ENCODE peak calls at places on chromosomes 16 and 17, in ten cellular contexts. R is chondrocyte, S is body of pancreas, J is HL-60, M is progenitor cell of endocrine pancreas, X is H1, P is stomach, A is AG04450, F is lower leg skin, T is K562. G is an unnamed sample.

GRCh38 chr16:22623351-22623781 is 112.7 kb downstream of the NPIPB5 start:
- DNase-seq in R (no peak), S (no peak), J (no peak), M (no peak), X (no peak), P (no peak), A (no peak), F (no peak), T (no peak), G (no peak)

GRCh38 chr17:34886831-34887230 is 74.4 kb downstream of the CCT6B start:
- DNase-seq in R (no peak), S (no peak), J (no peak), M (no peak), X (no peak), P (no peak), A (no peak), F (no peak), T (no peak), G (no peak)

GRCh38 chr17:68344701-68345136 is 53.4 kb downstream of the ARSG start:
- DNase-seq in R (no peak), S (no peak), J (no peak), M (no peak), X (no peak), P (peak), A (no peak), F (no peak), T (no peak), G (no peak)

GRCh38 chr17:81471804-81472456 is 40.7 kb downstream of the ACTG1 start:
- DNase-seq in R (no peak), S (peak), J (no peak), M (no peak), X (no peak), P (no peak), A (no peak), F (peak), T (peak), G (no peak)

GRCh38 chr17:82936768-82937171 is 96.9 kb upstream of the ZNF750 start:
- DNase-seq in R (peak), S (no peak), J (no peak), M (no peak), X (no peak), P (peak), A (no peak), F (no peak), T (no peak), G (no peak)

GRCh38 chr17:74417178-74418045 is 14.5 kb upstream of the GPRC5C start:
- DNase-seq in R (no peak), S (peak), J (no peak), M (no peak), X (no peak), P (peak), A (no peak), F (no peak), T (no peak), G (no peak)

GRCh38 chr17:28985950-28986713 is 19.7 kb downstream of the SEZ6 start:
- DNase-seq in R (no peak), S (no peak), J (no peak), M (no peak), X (peak), P (no peak), A (no peak), F (no peak), T (peak), G (no peak)

GRCh38 chr16:55656695-55657092 is 906 bp downstream of the SLC6A2 start:
- DNase-seq in R (no peak), S (no peak), J (no peak), M (no peak), X (peak), P (no peak), A (no peak), F (no peak), T (no peak), G (no peak)

GRCh38 chr17:75271233-75271954 is 363 bp upstream of the MIF4GD start:
- DNase-seq in R (no peak), S (peak), J (peak), M (peak), X (no peak), P (peak), A (no peak), F (peak), T (peak), G (peak)

GRCh38 chr17:74011963-74012362 is 191.5 kb upstream of the RPL38 start:
- DNase-seq in R (peak), S (peak), J (peak), M (no peak), X (no peak), P (no peak), A (no peak), F (no peak), T (no peak), G (no peak)

GRCh38 chr17:58279736-58280479 is 827 bp downstream of the MPO start:
- DNase-seq in R (no peak), S (no peak), J (no peak), M (no peak), X (no peak), P (no peak), A (no peak), F (no peak), T (peak), G (no peak)

GRCh38 chr17:14547556-14547955 is 246.7 kb downstream of the HS3ST3B1 start:
- DNase-seq in R (no peak), S (no peak), J (no peak), M (no peak), X (no peak), P (no peak), A (no peak), F (no peak), T (no peak), G (no peak)

GRCh38 chr16:3008749-3009088 is 4.0 kb upstream of the CLDN9 start:
- DNase-seq in R (no peak), S (no peak), J (no peak), M (no peak), X (no peak), P (no peak), A (no peak), F (no peak), T (peak), G (no peak)

GRCh38 chr16:86030116-86030515 is 131.2 kb downstream of the IRF8 start:
- DNase-seq in R (peak), S (no peak), J (no peak), M (no peak), X (no peak), P (no peak), A (no peak), F (no peak), T (no peak), G (no peak)

GRCh38 chr16:88857728-88858339 is 907 bp downstream of the TRAPPC2L start:
- DNase-seq in R (no peak), S (peak), J (peak), M (peak), X (peak), P (peak), A (peak), F (peak), T (peak), G (peak)

GRCh38 chr17:31581491-31581890 is 190.0 kb downstream of the RAB11FIP4 start:
- DNase-seq in R (no peak), S (peak), J (no peak), M (no peak), X (no peak), P (peak), A (no peak), F (no peak), T (no peak), G (no peak)

GRCh38 chr17:44941712-44942331 is 5.8 kb downstream of the KIF18B start:
- DNase-seq in R (peak), S (no peak), J (no peak), M (no peak), X (no peak), P (no peak), A (no peak), F (no peak), T (no peak), G (no peak)

GRCh38 chr17:48770954-48771353 is 42.4 kb upstream of the HOXB13 start:
- DNase-seq in R (no peak), S (no peak), J (no peak), M (no peak), X (no peak), P (no peak), A (no peak), F (no peak), T (no peak), G (no peak)

GRCh38 chr17:48773245-48773644 is 43.8 kb downstream of the TTLL6 start:
- DNase-seq in R (no peak), S (no peak), J (no peak), M (no peak), X (no peak), P (no peak), A (no peak), F (no peak), T (no peak), G (no peak)

DNA sequence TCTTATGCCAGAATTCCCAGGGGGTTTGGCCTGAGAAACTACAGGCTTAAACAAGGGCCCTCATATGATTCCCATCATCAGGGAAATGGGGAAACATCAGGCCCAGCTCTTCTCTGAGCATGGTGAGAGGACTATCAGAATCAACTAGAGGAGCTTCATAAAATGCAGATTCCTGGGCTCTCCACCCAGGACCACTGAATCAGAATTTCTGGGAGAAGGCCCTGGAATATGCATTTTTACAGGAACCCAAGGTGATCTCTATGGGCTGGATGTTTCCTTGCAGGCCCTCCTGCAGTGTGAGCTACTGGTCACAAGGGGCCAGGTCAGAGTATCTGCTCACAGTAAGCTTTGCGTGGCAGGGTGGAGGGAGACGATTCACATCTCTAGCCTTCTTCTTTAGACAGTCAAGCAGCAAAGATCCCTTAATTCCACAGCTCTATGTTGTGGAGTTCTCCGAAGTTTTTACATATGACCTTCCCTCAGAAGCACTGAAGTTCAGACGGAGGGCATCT is 38.8 kb upstream of the HOXB13 start:
- DNase-seq in R (no peak), S (no peak), J (no peak), M (no peak), X (no peak), P (no peak), A (no peak), F (no peak), T (no peak), G (no peak)
- TF ChIP-seq CTCF in R (no peak), S (no peak), J (no peak), M (no peak), X (peak), P (no peak), A (peak), F (no peak), T (peak), G (no peak)

GRCh38 chr17:19319771-19320505 is 42.6 kb downstream of the B9D1 start:
- DNase-seq in R (no peak), S (no peak), J (no peak), M (no peak), X (no peak), P (no peak), A (no peak), F (no peak), T (no peak), G (no peak)

GRCh38 chr17:19318611-19319010 is 43.9 kb downstream of the B9D1 start:
- DNase-seq in R (no peak), S (no peak), J (no peak), M (no peak), X (no peak), P (no peak), A (no peak), F (no peak), T (no peak), G (no peak)

GRCh38 chr17:19315104-19315503 is 47.4 kb downstream of the B9D1 start:
- DNase-seq in R (no peak), S (no peak), J (no peak), M (no peak), X (no peak), P (no peak), A (no peak), F (no peak), T (no peak), G (no peak)

GRCh38 chr17:19316756-19317358 is 45.7 kb downstream of the B9D1 start:
- DNase-seq in R (no peak), S (no peak), J (no peak), M (no peak), X (no peak), P (no peak), A (no peak), F (no peak), T (no peak), G (no peak)

DNA sequence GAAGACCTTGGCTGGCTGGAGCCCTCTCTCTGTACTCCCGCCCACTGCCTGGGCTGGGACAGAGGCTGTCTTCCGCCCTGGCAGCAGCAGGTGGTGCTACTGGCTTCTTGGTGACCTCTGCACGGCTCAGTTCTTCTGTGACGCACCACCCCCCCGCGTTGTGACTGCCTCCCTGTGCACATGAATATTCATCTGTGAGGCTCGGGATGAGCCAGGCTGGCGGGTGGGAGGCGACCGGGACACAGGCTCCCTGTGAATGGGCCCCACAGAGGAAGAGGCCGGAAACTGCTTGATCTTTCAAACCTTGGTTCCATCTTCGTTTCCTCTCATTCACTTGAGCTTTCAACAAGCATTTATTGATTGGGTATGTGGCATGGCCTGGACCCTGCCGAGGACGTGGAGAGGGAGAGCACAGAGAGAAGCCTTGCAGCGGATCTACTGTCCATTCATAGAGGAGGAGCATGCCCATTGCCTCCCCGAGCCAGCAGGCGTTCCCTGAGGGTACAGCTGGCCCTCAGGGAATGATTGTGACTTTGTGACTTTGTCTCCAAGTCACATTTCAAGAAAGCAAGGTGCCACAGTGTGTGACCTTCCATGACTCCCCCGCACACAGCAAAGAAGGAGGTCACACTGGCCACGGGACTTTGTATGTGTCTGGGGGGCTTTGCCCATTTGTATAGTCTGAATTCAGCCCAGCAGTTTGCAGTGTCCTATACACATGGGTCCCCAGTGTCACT is 45.0 kb downstream of the B9D1 start:
- DNase-seq in R (no peak), S (peak), J (no peak), M (peak), X (peak), P (peak), A (peak), F (no peak), T (peak), G (no peak)
- TF ChIP-seq CTCF in R (peak), S (no peak), J (no peak), M (peak), X (peak), P (no peak), A (no peak), F (no peak), T (peak), G (no peak)

DNA sequence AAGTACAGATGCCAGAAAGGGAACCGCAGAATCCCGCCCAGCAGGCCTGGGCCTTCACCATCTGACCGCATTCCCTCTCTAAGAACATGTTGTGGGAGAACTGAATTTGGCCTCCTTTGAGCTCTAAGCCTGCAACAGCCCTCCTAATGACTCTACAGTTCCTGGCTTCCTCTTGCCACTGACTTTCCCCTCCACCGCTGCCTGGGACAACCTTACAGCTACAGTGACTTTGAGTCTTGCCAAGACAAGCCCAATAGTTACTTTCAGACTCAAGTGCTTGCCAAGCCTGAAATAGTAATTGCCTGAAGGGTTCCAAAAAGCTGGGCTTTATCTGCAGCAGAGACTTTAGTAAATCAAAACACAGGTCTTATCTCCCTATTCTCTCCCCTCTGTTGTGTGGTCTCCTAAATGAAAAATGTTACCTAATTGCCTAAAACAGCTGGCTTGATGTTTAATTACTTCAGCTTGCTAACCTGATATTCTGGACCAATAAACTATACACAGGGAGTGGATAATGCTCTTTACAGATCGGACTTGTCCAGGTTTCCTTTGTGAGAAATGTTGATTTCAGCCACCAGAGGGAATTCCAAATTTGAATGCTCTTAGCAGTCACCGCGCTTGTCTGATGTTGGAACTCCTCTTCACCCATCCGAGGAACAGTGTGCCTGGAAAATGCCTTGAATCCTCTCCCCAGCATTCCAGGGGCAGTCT is 85.1 kb upstream of the TBX2 start:
- DNase-seq in R (no peak), S (peak), J (no peak), M (no peak), X (no peak), P (peak), A (no peak), F (peak), T (no peak), G (no peak)
- TF ChIP-seq CTCF in R (peak), S (no peak), J (no peak), M (no peak), X (no peak), P (no peak), A (peak), F (no peak), T (no peak), G (peak)

GRCh38 chr16:12239226-12239625 is 262.7 kb downstream of the SNX29 start:
- DNase-seq in R (no peak), S (peak), J (no peak), M (no peak), X (no peak), P (no peak), A (no peak), F (no peak), T (no peak), G (no peak)

GRCh38 chr16:12238598-12238997 is 262.1 kb downstream of the SNX29 start:
- DNase-seq in R (no peak), S (no peak), J (no peak), M (no peak), X (no peak), P (no peak), A (no peak), F (no peak), T (no peak), G (no peak)

GRCh38 chr16:12235110-12235509 is 258.6 kb downstream of the SNX29 start:
- DNase-seq in R (no peak), S (no peak), J (no peak), M (no peak), X (no peak), P (no peak), A (no peak), F (no peak), T (no peak), G (no peak)

GRCh38 chr16:12239953-12240485 is 263.5 kb downstream of the SNX29 start:
- DNase-seq in R (no peak), S (peak), J (no peak), M (no peak), X (no peak), P (no peak), A (no peak), F (peak), T (no peak), G (no peak)

GRCh38 chr16:12236491-12237030 is 260.0 kb downstream of the SNX29 start:
- DNase-seq in R (no peak), S (no peak), J (no peak), M (no peak), X (no peak), P (no peak), A (no peak), F (no peak), T (no peak), G (no peak)
- TF ChIP-seq CTCF in R (no peak), S (no peak), J (no peak), M (no peak), X (no peak), P (no peak), A (no peak), F (no peak), T (no peak), G (no peak)

GRCh38 chr17:77209330-77209748 is 68.6 kb downstream of the SEC14L1 start:
- DNase-seq in R (peak), S (no peak), J (no peak), M (no peak), X (no peak), P (peak), A (no peak), F (no peak), T (no peak), G (no peak)

GRCh38 chr17:77208856-77209255 is 68.1 kb downstream of the SEC14L1 start:
- DNase-seq in R (no peak), S (no peak), J (no peak), M (no peak), X (no peak), P (no peak), A (no peak), F (no peak), T (no peak), G (no peak)

GRCh38 chr17:77207689-77208216 is 67.0 kb downstream of the SEC14L1 start:
- DNase-seq in R (peak), S (no peak), J (no peak), M (no peak), X (no peak), P (no peak), A (no peak), F (no peak), T (no peak), G (no peak)

GRCh38 chr17:77206557-77206956 is 65.8 kb downstream of the SEC14L1 start:
- DNase-seq in R (no peak), S (no peak), J (no peak), M (no peak), X (no peak), P (no peak), A (no peak), F (no peak), T (no peak), G (no peak)

DNA sequence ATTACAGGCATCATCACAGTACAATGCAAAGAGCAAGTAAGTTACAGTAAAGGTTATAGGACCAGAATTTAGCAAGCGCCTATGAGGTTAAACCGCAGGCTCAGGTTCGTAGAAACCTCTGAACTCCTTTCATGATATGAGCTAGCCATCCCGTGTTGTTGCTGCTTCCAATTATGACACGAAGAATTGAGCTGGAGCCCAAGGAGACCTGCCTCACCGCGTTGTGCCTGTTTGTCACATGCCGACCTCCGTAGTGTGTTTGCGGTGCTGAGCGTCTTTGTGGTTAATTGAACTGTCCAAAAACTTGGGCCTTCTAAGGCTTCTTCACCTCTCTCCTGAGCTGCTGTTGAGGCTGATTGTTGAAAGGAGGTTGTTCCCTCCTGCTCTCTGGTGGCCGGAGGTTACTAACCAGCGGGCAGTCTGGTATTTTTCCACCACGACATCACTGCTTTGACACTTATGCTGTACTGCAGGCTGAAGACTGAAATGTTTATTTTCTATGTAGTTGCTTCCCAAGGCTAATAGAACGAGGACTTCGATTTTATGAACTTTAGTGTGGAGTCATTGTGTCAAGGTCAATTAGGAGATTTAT is 67.5 kb downstream of the SEC14L1 start:
- DNase-seq in R (peak), S (peak), J (no peak), M (no peak), X (no peak), P (peak), A (peak), F (no peak), T (no peak), G (no peak)
- TF ChIP-seq CTCF in R (peak), S (peak), J (no peak), M (peak), X (peak), P (no peak), A (peak), F (no peak), T (no peak), G (no peak)

DNA sequence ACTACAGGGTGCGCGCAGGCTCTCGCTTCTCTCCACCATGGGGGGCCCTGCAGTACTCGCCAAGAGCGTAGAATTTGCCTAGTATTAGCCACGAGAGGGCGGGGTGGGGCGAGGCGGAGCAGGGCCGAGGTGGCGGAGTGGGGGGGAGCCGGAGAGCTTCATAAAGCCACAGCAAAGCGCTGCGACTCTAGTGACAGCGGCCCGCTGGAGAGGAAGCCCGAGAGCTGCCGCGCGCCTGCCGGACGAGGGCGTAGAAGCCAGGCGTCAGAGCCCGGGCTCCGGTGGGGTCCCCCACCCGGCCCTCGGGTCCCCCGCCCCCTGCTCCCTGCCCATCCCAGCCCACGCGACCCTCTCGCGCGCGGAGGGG is at the start of gene TBX21:
- DNase-seq in R (peak), S (peak), J (peak), M (peak), X (no peak), P (peak), A (no peak), F (peak), T (peak), G (no peak)
- TF ChIP-seq CTCF in R (peak), S (no peak), J (no peak), M (peak), X (no peak), P (no peak), A (no peak), F (no peak), T (peak), G (no peak)